ENCODE peak calls at places on chromosomes 7 and 10, in four cellular contexts. B, I, F and A are unnamed samples.

GRCh38 chr10:109894516-109894915 is 28.8 kb downstream of the XPNPEP1 start:
- DNase-seq in B (no peak), I (no peak), F (peak; percentile 70), A (peak; percentile 40)

GRCh38 chr10:99888623-99889022 is 106.2 kb downstream of the ABCC2 start:
- DNase-seq in I (no peak), B (no peak), F (no peak), A (no peak)

GRCh38 chr7:151404216-151405011 is 5.4 kb downstream of the WDR86 start:
- DNase-seq in F (no peak), I (no peak), B (no peak), A (peak; percentile 84)

GRCh38 chr10:31157125-31157983 is 125.7 kb upstream of the ZNF438 start:
- DNase-seq in I (no peak), B (peak; percentile 39), F (peak; percentile 54), A (no peak)

GRCh38 chr10:74898201-74898976 is 72.0 kb downstream of the KAT6B start:
- DNase-seq in I (peak; percentile 23), B (no peak), F (no peak), A (no peak)

GRCh38 chr7:135801045-135801693 is 52.6 kb upstream of the FAM180A start:
- DNase-seq in I (peak; percentile 74), F (no peak), B (peak; percentile 71), A (no peak)

GRCh38 chr10:90276894-90277447 is 575.6 kb downstream of the KIF20B start:
- DNase-seq in I (no peak), B (no peak), F (no peak), A (no peak)

GRCh38 chr7:149690688-149691446 is 82.5 kb downstream of the ZNF467 start:
- DNase-seq in I (no peak), B (peak; percentile 7), F (no peak), A (peak; percentile 74)

GRCh38 chr10:4765428-4765827 is 60.6 kb upstream of the AKR1E2 start:
- DNase-seq in B (no peak), F (no peak), I (no peak), A (no peak)

GRCh38 chr10:81882011-81882410 is 7.0 kb downstream of the NRG3 start:
- DNase-seq in B (no peak), F (no peak), I (no peak), A (no peak)

GRCh38 chr7:94330474-94331027 is 64.1 kb upstream of the COL1A2 start:
- DNase-seq in F (no peak), B (no peak), I (no peak), A (no peak)

GRCh38 chr10:101062231-101063161 is 707 bp downstream of the KAZALD1 start:
- DNase-seq in B (peak; percentile 79), I (peak; percentile 72), F (peak; percentile 47), A (peak; percentile 77)

GRCh38 chr7:115441033-115441432 is 519.1 kb downstream of the MDFIC start:
- DNase-seq in F (no peak), I (no peak), B (no peak), A (no peak)

GRCh38 chr10:124223001-124223710 is 129.8 kb upstream of the CHST15 start:
- DNase-seq in I (no peak), F (no peak), B (no peak), A (no peak)

GRCh38 chr10:23155166-23155565 is 36.9 kb upstream of the PTF1A start:
- DNase-seq in F (no peak), I (no peak), B (no peak), A (no peak)

GRCh38 chr7:14954035-14954434 is 51.5 kb upstream of the DGKB start:
- DNase-seq in I (no peak), B (no peak), F (no peak), A (no peak)

GRCh38 chr7:21605008-21605407 is 62.2 kb downstream of the DNAH11 start:
- DNase-seq in B (no peak), I (no peak), F (no peak), A (no peak)

GRCh38 chr7:82051641-82052040 is 281.8 kb upstream of the HGF start:
- DNase-seq in F (no peak), B (no peak), I (no peak), A (no peak)

GRCh38 chr10:5685764-5686240 is 1.2 kb downstream of the TASOR2 start:
- DNase-seq in I (no peak), B (no peak), F (no peak), A (no peak)

GRCh38 chr10:95325863-95326262 is 35.1 kb upstream of the PDLIM1 start:
- DNase-seq in F (no peak), B (peak; percentile 25), I (no peak), A (no peak)

GRCh38 chr10:131109746-131110145 is 201.8 kb downstream of the TCERG1L start:
- DNase-seq in B (no peak), I (no peak), F (no peak), A (no peak)

GRCh38 chr7:148286150-148286549 is 304.4 kb upstream of the C7orf33 start:
- DNase-seq in F (no peak), I (no peak), B (no peak), A (no peak)

GRCh38 chr7:108328174-108328651 is 128.0 kb downstream of the NRCAM start:
- DNase-seq in B (peak; percentile 7), I (peak; percentile 22), F (no peak), A (no peak)

GRCh38 chr7:108331971-108332370 is 124.3 kb downstream of the NRCAM start:
- DNase-seq in B (no peak), F (no peak), I (no peak), A (no peak)

GRCh38 chr7:108330237-108330636 is 126.0 kb downstream of the NRCAM start:
- DNase-seq in I (no peak), B (no peak), F (no peak), A (no peak)

GRCh38 chr7:108327353-108327752 is 128.9 kb downstream of the NRCAM start:
- DNase-seq in B (no peak), F (no peak), I (no peak), A (no peak)

GRCh38 chr7:108329514-108329913 is 126.7 kb downstream of the NRCAM start:
- DNase-seq in I (no peak), B (no peak), F (no peak), A (no peak)
- TF ChIP-seq CTCF in I (no peak), B (no peak), F (no peak), A (no peak)

GRCh38 chr7:75056476-75056875 is 17.1 kb downstream of the RCC1L start:
- DNase-seq in F (peak; percentile 53), B (no peak), I (no peak), A (no peak)

GRCh38 chr7:75055830-75056431 is 17.7 kb downstream of the RCC1L start:
- DNase-seq in F (peak; percentile 64), I (no peak), B (no peak), A (no peak)

GRCh38 chr7:75054744-75055527 is 18.7 kb downstream of the RCC1L start:
- DNase-seq in F (peak; percentile 67), B (no peak), I (no peak), A (no peak)

GRCh38 chr7:75064291-75064690 is 9.3 kb downstream of the RCC1L start:
- DNase-seq in I (no peak), B (no peak), F (peak; percentile 7), A (peak; percentile 24)

GRCh38 chr7:75058406-75058805 is 15.2 kb downstream of the RCC1L start:
- DNase-seq in B (no peak), I (no peak), F (no peak), A (no peak)
- TF ChIP-seq CTCF in B (no peak), I (no peak), F (no peak), A (no peak)

GRCh38 chr10:118423800-118424479 is 81.8 kb upstream of the FAM204A start:
- DNase-seq in F (peak; percentile 82), B (peak; percentile 88), I (peak; percentile 41), A (peak; percentile 74)
- TF ChIP-seq CTCF in F (peak; percentile 37), B (peak; percentile 56), I (peak; percentile 57), A (peak; percentile 80)

DNA sequence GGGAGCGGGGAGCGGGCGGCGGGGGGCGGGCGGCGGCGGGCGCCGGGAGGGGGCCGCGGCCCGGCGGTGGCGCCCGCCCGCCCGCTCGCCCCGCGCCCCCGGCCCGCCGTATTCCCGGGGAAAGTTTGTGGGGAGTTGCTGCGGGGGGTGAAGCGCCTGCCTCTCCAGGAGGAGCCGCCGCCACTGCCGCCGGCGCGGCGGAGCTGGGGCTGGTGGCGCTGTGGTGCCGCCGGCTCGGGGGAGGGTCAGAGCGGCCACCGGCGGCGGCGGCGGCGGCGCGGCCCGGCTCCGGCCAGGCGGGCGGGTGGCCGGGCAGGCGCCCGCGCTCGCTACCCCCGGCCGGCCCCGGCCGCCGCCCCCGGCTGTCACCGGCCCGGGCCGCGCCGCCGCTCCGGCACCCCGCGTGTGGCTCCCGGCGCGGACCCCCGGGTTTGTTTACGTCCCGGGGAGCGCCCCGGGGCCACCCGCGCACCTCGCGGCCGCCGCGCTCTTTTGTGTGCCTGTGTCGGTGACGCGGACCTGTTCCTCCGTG is 861 bp upstream of the CUX1 start:
- DNase-seq in F (peak; percentile 65), B (peak; percentile 59), I (peak; percentile 69), A (peak; percentile 73)
- TF ChIP-seq CTCF in F (no peak), B (no peak), I (peak; percentile 64), A (no peak)